ENCODE peak calls at places on chromosomes 3 and 15, in eight cellular contexts. One of them, this sample, is unnamed.

GRCh38 chr3:2476996-2477395 is 378.3 kb downstream of the CNTN4 start:
- DNase-seq in endothelial cell of umbilical vein: no peak
- DNase-seq in neuronal stem cell: no peak
- DNase-seq in GM23248: no peak
- DNase-seq in NT2/D1: no peak
- DNase-seq in fibroblast of lung: no peak
- DNase-seq in SK-N-SH: no peak
- DNase-seq in mammary epithelial cell: no peak
- DNase-seq in this sample: no peak

GRCh38 chr3:152398495-152398894 is 129.8 kb downstream of the MBNL1 start:
- DNase-seq in NT2/D1: no peak
- DNase-seq in endothelial cell of umbilical vein: no peak
- DNase-seq in mammary epithelial cell: no peak
- DNase-seq in SK-N-SH: no peak
- DNase-seq in GM23248: no peak
- DNase-seq in neuronal stem cell: no peak
- DNase-seq in fibroblast of lung: no peak
- DNase-seq in this sample: no peak

GRCh38 chr3:105571005-105571404 is 204.3 kb downstream of the ALCAM start:
- DNase-seq in SK-N-SH: no peak
- DNase-seq in endothelial cell of umbilical vein: no peak
- DNase-seq in GM23248: no peak
- DNase-seq in neuronal stem cell: no peak
- DNase-seq in fibroblast of lung: no peak
- DNase-seq in mammary epithelial cell: no peak
- DNase-seq in NT2/D1: no peak
- DNase-seq in this sample: no peak

GRCh38 chr3:58321791-58322190 is 10.9 kb upstream of the PXK start:
- DNase-seq in fibroblast of lung: no peak
- DNase-seq in GM23248: no peak
- DNase-seq in NT2/D1: peak; percentile 56
- DNase-seq in mammary epithelial cell: no peak
- DNase-seq in neuronal stem cell: no peak
- DNase-seq in endothelial cell of umbilical vein: no peak
- DNase-seq in SK-N-SH: no peak
- DNase-seq in this sample: no peak

GRCh38 chr15:90851114-90851513 is 17.3 kb upstream of the FURIN start:
- DNase-seq in mammary epithelial cell: no peak
- DNase-seq in endothelial cell of umbilical vein: no peak
- DNase-seq in SK-N-SH: no peak
- DNase-seq in neuronal stem cell: no peak
- DNase-seq in fibroblast of lung: no peak
- DNase-seq in NT2/D1: no peak
- DNase-seq in GM23248: no peak
- DNase-seq in this sample: no peak

GRCh38 chr3:108292465-108292864 is 3.9 kb upstream of the HHLA2 start:
- DNase-seq in NT2/D1: no peak
- DNase-seq in neuronal stem cell: no peak
- DNase-seq in GM23248: no peak
- DNase-seq in endothelial cell of umbilical vein: no peak
- DNase-seq in fibroblast of lung: no peak
- DNase-seq in SK-N-SH: no peak
- DNase-seq in mammary epithelial cell: no peak
- DNase-seq in this sample: no peak

GRCh38 chr15:71800190-71800589 is 10.2 kb upstream of the NR2E3 start:
- DNase-seq in NT2/D1: no peak
- DNase-seq in SK-N-SH: no peak
- DNase-seq in neuronal stem cell: no peak
- DNase-seq in endothelial cell of umbilical vein: no peak
- DNase-seq in fibroblast of lung: peak; percentile 14
- DNase-seq in GM23248: no peak
- DNase-seq in mammary epithelial cell: no peak
- DNase-seq in this sample: no peak

GRCh38 chr3:49668414-49668797 is 5.7 kb upstream of the APEH start:
- DNase-seq in NT2/D1: no peak
- DNase-seq in mammary epithelial cell: no peak
- DNase-seq in neuronal stem cell: no peak
- DNase-seq in fibroblast of lung: no peak
- DNase-seq in GM23248: no peak
- DNase-seq in endothelial cell of umbilical vein: no peak
- DNase-seq in SK-N-SH: no peak
- DNase-seq in this sample: no peak

GRCh38 chr3:119990888-119991287 is 103.4 kb downstream of the GSK3B start:
- DNase-seq in SK-N-SH: no peak
- DNase-seq in NT2/D1: no peak
- DNase-seq in fibroblast of lung: peak; percentile 36
- DNase-seq in endothelial cell of umbilical vein: peak; percentile 11
- DNase-seq in GM23248: peak; percentile 54
- DNase-seq in mammary epithelial cell: peak; percentile 78
- DNase-seq in neuronal stem cell: no peak
- DNase-seq in this sample: no peak

GRCh38 chr15:89112341-89112971 is 24.2 kb downstream of the ABHD2 start:
- DNase-seq in GM23248: peak; percentile 58
- DNase-seq in fibroblast of lung: peak; percentile 49
- DNase-seq in NT2/D1: no peak
- DNase-seq in neuronal stem cell: no peak
- DNase-seq in SK-N-SH: no peak
- DNase-seq in endothelial cell of umbilical vein: peak; percentile 73
- DNase-seq in mammary epithelial cell: no peak
- DNase-seq in this sample: no peak

GRCh38 chr15:45611305-45611704 is 23.5 kb upstream of the SQOR start:
- DNase-seq in mammary epithelial cell: no peak
- DNase-seq in NT2/D1: no peak
- DNase-seq in endothelial cell of umbilical vein: peak; percentile 33
- DNase-seq in fibroblast of lung: peak; percentile 28
- DNase-seq in SK-N-SH: peak; percentile 32
- DNase-seq in neuronal stem cell: no peak
- DNase-seq in GM23248: peak; percentile 55
- DNase-seq in this sample: peak; percentile 6

GRCh38 chr3:43328653-43329052 is 42.3 kb downstream of the SNRK start:
- DNase-seq in neuronal stem cell: no peak
- DNase-seq in endothelial cell of umbilical vein: no peak
- DNase-seq in mammary epithelial cell: peak; percentile 52
- DNase-seq in NT2/D1: no peak
- DNase-seq in SK-N-SH: no peak
- DNase-seq in fibroblast of lung: no peak
- DNase-seq in GM23248: peak; percentile 12
- DNase-seq in this sample: no peak
- H3K9ac ChIP-seq in neuronal stem cell: no peak overlapping the region
- H3K9ac ChIP-seq in endothelial cell of umbilical vein: no peak overlapping the region
- H3K9ac ChIP-seq in mammary epithelial cell: no peak overlapping the region
- H3K9ac ChIP-seq in NT2/D1: no peak overlapping the region
- H3K9ac ChIP-seq in SK-N-SH: no peak overlapping the region
- H3K9ac ChIP-seq in fibroblast of lung: no peak overlapping the region
- H3K9ac ChIP-seq in GM23248: no peak overlapping the region
- H3K9ac ChIP-seq in this sample: no peak overlapping the region

DNA sequence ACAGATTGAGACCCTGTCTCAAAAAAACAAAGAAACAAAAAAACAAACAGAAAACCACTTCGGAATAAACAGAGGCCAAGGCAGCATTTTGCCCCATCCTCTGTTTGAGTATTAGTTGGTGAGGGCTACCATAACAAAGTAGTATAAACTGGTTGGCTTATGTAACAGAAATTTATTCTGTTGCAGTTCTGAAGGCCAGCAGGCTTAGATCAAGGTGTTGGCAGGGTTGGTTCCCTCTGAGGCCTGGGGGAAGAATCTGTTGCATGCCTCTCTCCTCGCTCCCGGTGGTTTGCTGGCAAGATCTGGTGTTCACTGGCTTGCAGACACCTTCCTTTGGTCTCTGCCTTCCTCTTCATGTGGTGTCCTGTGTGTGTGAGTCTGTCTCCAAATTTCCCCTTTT is 261.6 kb downstream of the PDZRN3 start:
- DNase-seq in neuronal stem cell: no peak
- DNase-seq in SK-N-SH: no peak
- DNase-seq in NT2/D1: no peak
- DNase-seq in endothelial cell of umbilical vein: no peak
- DNase-seq in GM23248: no peak
- DNase-seq in fibroblast of lung: no peak
- DNase-seq in mammary epithelial cell: no peak
- DNase-seq in this sample: no peak
- H3K9ac ChIP-seq in neuronal stem cell: no peak overlapping the region
- H3K9ac ChIP-seq in SK-N-SH: no peak overlapping the region
- H3K9ac ChIP-seq in NT2/D1: no peak overlapping the region
- H3K9ac ChIP-seq in endothelial cell of umbilical vein: no peak overlapping the region
- H3K9ac ChIP-seq in GM23248: no peak overlapping the region
- H3K9ac ChIP-seq in fibroblast of lung: no peak overlapping the region
- H3K9ac ChIP-seq in mammary epithelial cell: no peak overlapping the region
- H3K9ac ChIP-seq in this sample: no peak overlapping the region

GRCh38 chr3:114900908-114901307 is 246.2 kb downstream of the ZBTB20 start:
- DNase-seq in SK-N-SH: no peak
- DNase-seq in fibroblast of lung: no peak
- DNase-seq in NT2/D1: no peak
- DNase-seq in GM23248: peak; percentile 45
- DNase-seq in endothelial cell of umbilical vein: no peak
- DNase-seq in neuronal stem cell: no peak
- DNase-seq in mammary epithelial cell: no peak
- DNase-seq in this sample: no peak
- H3K9ac ChIP-seq in SK-N-SH: no peak overlapping the region
- H3K9ac ChIP-seq in fibroblast of lung: no peak overlapping the region
- H3K9ac ChIP-seq in NT2/D1: no peak overlapping the region
- H3K9ac ChIP-seq in GM23248: peak overlapping the region; percentile 74
- H3K9ac ChIP-seq in endothelial cell of umbilical vein: no peak overlapping the region
- H3K9ac ChIP-seq in neuronal stem cell: no peak overlapping the region
- H3K9ac ChIP-seq in mammary epithelial cell: no peak overlapping the region
- H3K9ac ChIP-seq in this sample: no peak overlapping the region

GRCh38 chr3:78900879-78901278 is 866.9 kb downstream of the ROBO1 start:
- DNase-seq in fibroblast of lung: peak; percentile 12
- DNase-seq in endothelial cell of umbilical vein: no peak
- DNase-seq in GM23248: no peak
- DNase-seq in NT2/D1: no peak
- DNase-seq in SK-N-SH: no peak
- DNase-seq in mammary epithelial cell: no peak
- DNase-seq in neuronal stem cell: no peak
- DNase-seq in this sample: no peak
- H3K9ac ChIP-seq in fibroblast of lung: no peak overlapping the region
- H3K9ac ChIP-seq in endothelial cell of umbilical vein: no peak overlapping the region
- H3K9ac ChIP-seq in GM23248: no peak overlapping the region
- H3K9ac ChIP-seq in NT2/D1: no peak overlapping the region
- H3K9ac ChIP-seq in SK-N-SH: no peak overlapping the region
- H3K9ac ChIP-seq in mammary epithelial cell: no peak overlapping the region
- H3K9ac ChIP-seq in neuronal stem cell: no peak overlapping the region
- H3K9ac ChIP-seq in this sample: no peak overlapping the region

This sample was measured in SK-N-MC.